ENCODE peak calls at places on chromosomes 13 and 19, in six cellular contexts. One of them, this sample, is unnamed.

GRCh38 chr19:55390461-55390880 is 4.7 kb downstream of the RPL28 start:
- ATAC-seq in stimulated activated effector memory CD8-positive, alpha-beta T cell treated with anti-CD3 and anti-CD28 coated beads, Interleukin-12 subunit alpha, Interleukin-12 subunit beta, amount 100 ng/mL, for 72 hours: no peak
- ATAC-seq in T-cell: no peak
- ATAC-seq in CD4-positive, alpha-beta T cell: no peak
- ATAC-seq in right cardiac atrium: no peak
- ATAC-seq in Right ventricle myocardium superior: no peak
- ATAC-seq in this sample: no peak

GRCh38 chr13:112799394-112799793 is 109.6 kb downstream of the ATP11A start:
- ATAC-seq in stimulated activated effector memory CD8-positive, alpha-beta T cell treated with anti-CD3 and anti-CD28 coated beads, Interleukin-12 subunit alpha, Interleukin-12 subunit beta, amount 100 ng/mL, for 72 hours: no peak
- ATAC-seq in T-cell: no peak
- ATAC-seq in CD4-positive, alpha-beta T cell: no peak
- ATAC-seq in right cardiac atrium: no peak
- ATAC-seq in Right ventricle myocardium superior: no peak
- ATAC-seq in this sample: no peak

GRCh38 chr13:51065372-51066090 is 45.5 kb downstream of the C13orf42 start:
- ATAC-seq in stimulated activated effector memory CD8-positive, alpha-beta T cell treated with anti-CD3 and anti-CD28 coated beads, Interleukin-12 subunit alpha, Interleukin-12 subunit beta, amount 100 ng/mL, for 72 hours: peak
- ATAC-seq in T-cell: no peak
- ATAC-seq in CD4-positive, alpha-beta T cell: no peak
- ATAC-seq in right cardiac atrium: peak
- ATAC-seq in Right ventricle myocardium superior: no peak
- ATAC-seq in this sample: no peak

GRCh38 chr19:15021286-15022007 is 27.8 kb upstream of the CASP14 start:
- ATAC-seq in stimulated activated effector memory CD8-positive, alpha-beta T cell treated with anti-CD3 and anti-CD28 coated beads, Interleukin-12 subunit alpha, Interleukin-12 subunit beta, amount 100 ng/mL, for 72 hours: no peak
- ATAC-seq in T-cell: no peak
- ATAC-seq in CD4-positive, alpha-beta T cell: no peak
- ATAC-seq in right cardiac atrium: no peak
- ATAC-seq in Right ventricle myocardium superior: no peak
- ATAC-seq in this sample: no peak

GRCh38 chr19:5595745-5596144 is 26.8 kb downstream of the SAFB2 start:
- ATAC-seq in stimulated activated effector memory CD8-positive, alpha-beta T cell treated with anti-CD3 and anti-CD28 coated beads, Interleukin-12 subunit alpha, Interleukin-12 subunit beta, amount 100 ng/mL, for 72 hours: no peak
- ATAC-seq in T-cell: no peak
- ATAC-seq in CD4-positive, alpha-beta T cell: no peak
- ATAC-seq in right cardiac atrium: no peak
- ATAC-seq in Right ventricle myocardium superior: no peak
- ATAC-seq in this sample: no peak

GRCh38 chr13:47917022-47917574 is 84.0 kb downstream of the SUCLA2 start:
- ATAC-seq in stimulated activated effector memory CD8-positive, alpha-beta T cell treated with anti-CD3 and anti-CD28 coated beads, Interleukin-12 subunit alpha, Interleukin-12 subunit beta, amount 100 ng/mL, for 72 hours: no peak
- ATAC-seq in T-cell: no peak
- ATAC-seq in CD4-positive, alpha-beta T cell: no peak
- ATAC-seq in right cardiac atrium: no peak
- ATAC-seq in Right ventricle myocardium superior: no peak
- ATAC-seq in this sample: no peak

GRCh38 chr19:5001547-5002131 is 32.7 kb downstream of the KDM4B start:
- ATAC-seq in stimulated activated effector memory CD8-positive, alpha-beta T cell treated with anti-CD3 and anti-CD28 coated beads, Interleukin-12 subunit alpha, Interleukin-12 subunit beta, amount 100 ng/mL, for 72 hours: no peak
- ATAC-seq in T-cell: no peak
- ATAC-seq in CD4-positive, alpha-beta T cell: peak
- ATAC-seq in right cardiac atrium: no peak
- ATAC-seq in Right ventricle myocardium superior: no peak
- ATAC-seq in this sample: peak

GRCh38 chr13:27508802-27509201 is 58.4 kb upstream of the MTIF3 start:
- ATAC-seq in stimulated activated effector memory CD8-positive, alpha-beta T cell treated with anti-CD3 and anti-CD28 coated beads, Interleukin-12 subunit alpha, Interleukin-12 subunit beta, amount 100 ng/mL, for 72 hours: no peak
- ATAC-seq in T-cell: no peak
- ATAC-seq in CD4-positive, alpha-beta T cell: no peak
- ATAC-seq in right cardiac atrium: no peak
- ATAC-seq in Right ventricle myocardium superior: no peak
- ATAC-seq in this sample: no peak

This sample was measured in activated T-helper 17 cell treated with anti-CD3 and anti-CD28 coated beads, Interleukin-2, amount 50 U/mL, for 72 hours.